ENCODE peak calls at places on chromosome 22, in eight cellular contexts. D, Q, Y, J, R, O, F and Z are unnamed samples.
A peak's percentile ranks its signal among the peaks of the same experiment; 100 is the strongest.

GRCh38 chr22:29787371-29787980 is 20.3 kb downstream of the UQCR10 start:
- DNase-seq in D (no peak), Q (no peak), Y (no peak), J (no peak), R (no peak), O (no peak), F (no peak), Z (no peak)

GRCh38 chr22:28141614-28142013 is 222.6 kb upstream of the PITPNB start:
- DNase-seq in D (no peak), Q (peak; percentile 89), Y (peak; percentile 40), J (no peak), R (no peak), O (no peak), F (peak; percentile 73), Z (peak; percentile 86)

GRCh38 chr22:30225220-30225922 is 21.2 kb downstream of the LIF start:
- DNase-seq in D (no peak), Q (no peak), Y (no peak), J (no peak), R (no peak), O (no peak), F (no peak), Z (no peak)

GRCh38 chr22:23401111-23401909 is 178.8 kb downstream of the IGLL1 start:
- DNase-seq in D (no peak), Q (peak; percentile 95), Y (peak; percentile 69), J (no peak), R (no peak), O (no peak), F (peak; percentile 68), Z (no peak)

GRCh38 chr22:35600466-35600865 is 16.7 kb downstream of the MB start:
- DNase-seq in D (peak; percentile 44), Q (no peak), Y (no peak), J (no peak), R (no peak), O (no peak), F (no peak), Z (no peak)

GRCh38 chr22:37179622-37180420 is 8.2 kb downstream of the C1QTNF6 start:
- DNase-seq in D (no peak), Q (no peak), Y (no peak), J (no peak), R (no peak), O (no peak), F (no peak), Z (no peak)

GRCh38 chr22:33328789-33329296 is 270.7 kb upstream of the SYN3 start:
- DNase-seq in D (peak; percentile 0), Q (peak; percentile 11), Y (peak; percentile 2), J (no peak), R (no peak), O (no peak), F (peak; percentile 49), Z (peak; percentile 6)

GRCh38 chr22:35023692-35024363 is 42.1 kb upstream of the ISX start:
- DNase-seq in D (peak; percentile 62), Q (no peak), Y (no peak), J (peak; percentile 10), R (peak; percentile 55), O (peak; percentile 49), F (peak; percentile 36), Z (peak; percentile 24)

GRCh38 chr22:46347646-46348045 is 12.1 kb downstream of the TRMU start:
- DNase-seq in D (no peak), Q (no peak), Y (no peak), J (no peak), R (no peak), O (no peak), F (no peak), Z (no peak)

GRCh38 chr22:28222976-28223375 is 303.9 kb upstream of the PITPNB start:
- DNase-seq in D (no peak), Q (no peak), Y (no peak), J (no peak), R (no peak), O (no peak), F (peak; percentile 74), Z (no peak)

GRCh38 chr22:31969789-31970489 is 25.6 kb downstream of the YWHAH start:
- DNase-seq in D (peak; percentile 70), Q (peak; percentile 64), Y (no peak), J (peak; percentile 61), R (peak; percentile 80), O (peak; percentile 47), F (peak; percentile 88), Z (no peak)

GRCh38 chr22:50548046-50548912 is 2.6 kb downstream of the KLHDC7B start:
- DNase-seq in D (no peak), Q (no peak), Y (no peak), J (peak; percentile 53), R (no peak), O (no peak), F (no peak), Z (no peak)

GRCh38 chr22:50304528-50305392 is 2.7 kb downstream of the PLXNB2 start:
- DNase-seq in D (peak; percentile 72), Q (no peak), Y (no peak), J (no peak), R (no peak), O (peak; percentile 55), F (no peak), Z (no peak)

GRCh38 chr22:39825661-39826102 is 67.9 kb downstream of the ENTHD1 start:
- DNase-seq in D (no peak), Q (no peak), Y (no peak), J (no peak), R (no peak), O (no peak), F (no peak), Z (no peak)

GRCh38 chr22:17121235-17122195 is at the start of gene TMEM121B:
- DNase-seq in D (peak; percentile 52), Q (peak; percentile 37), Y (no peak), J (no peak), R (peak; percentile 42), O (peak; percentile 83), F (peak; percentile 44), Z (peak; percentile 37)

GRCh38 chr22:50621491-50621880 is 6.5 kb downstream of the ARSA start:
- DNase-seq in D (peak; percentile 79), Q (peak; percentile 10), Y (no peak), J (peak; percentile 33), R (peak; percentile 24), O (no peak), F (no peak), Z (peak; percentile 25)